ENCODE peak calls at places on chromosomes 13 and 19, in four cellular contexts. G, R, U and O are unnamed samples.

GRCh38 chr13:48492123-48493075 is 40.5 kb downstream of the RCBTB2 start:
- DNase-seq in G (no peak), R (no peak), U (peak), O (no peak)

GRCh38 chr13:114266241-114266640 is 15.2 kb upstream of the UPF3A start:
- DNase-seq in G (no peak), U (no peak), R (no peak), O (no peak)

GRCh38 chr19:12833747-12834417 is 497 bp downstream of the RTBDN start:
- DNase-seq in G (peak), U (peak), R (peak), O (no peak)

GRCh38 chr19:33446156-33446917 is 72.8 kb downstream of the CEBPG start:
- DNase-seq in G (no peak), R (peak), U (no peak), O (no peak)

GRCh38 chr13:107866007-107866665 is 349.2 kb downstream of the LIG4 start:
- DNase-seq in G (no peak), R (peak), U (peak), O (no peak)

GRCh38 chr19:38387550-38388309 is at the start of gene GGN:
- DNase-seq in U (peak), R (peak), G (peak), O (peak)

GRCh38 chr19:49585023-49585422 is 3.9 kb downstream of the PRRG2 start:
- DNase-seq in R (peak), U (peak), G (no peak), O (no peak)

GRCh38 chr19:31641591-31641990 is 292.4 kb upstream of the TSHZ3 start:
- DNase-seq in R (no peak), G (no peak), U (no peak), O (no peak)

GRCh38 chr13:80840313-80840976 is 499.5 kb upstream of the SPRY2 start:
- DNase-seq in U (no peak), R (no peak), G (no peak), O (no peak)

GRCh38 chr13:111005364-111005763 is 90.5 kb upstream of the ANKRD10 start:
- DNase-seq in U (no peak), G (no peak), R (no peak), O (no peak)

GRCh38 chr19:15248106-15248505 is 15.9 kb upstream of the EPHX3 start:
- DNase-seq in G (no peak), U (no peak), R (no peak), O (no peak)

GRCh38 chr19:15247107-15248014 is 15.1 kb upstream of the EPHX3 start:
- DNase-seq in G (no peak), U (no peak), R (no peak), O (peak)

GRCh38 chr19:15249560-15249874 is 17.3 kb upstream of the EPHX3 start:
- DNase-seq in U (no peak), G (no peak), R (no peak), O (no peak)

GRCh38 chr19:15249912-15250634 is 17.8 kb upstream of the EPHX3 start:
- DNase-seq in R (no peak), G (no peak), U (no peak), O (no peak)

DNA sequence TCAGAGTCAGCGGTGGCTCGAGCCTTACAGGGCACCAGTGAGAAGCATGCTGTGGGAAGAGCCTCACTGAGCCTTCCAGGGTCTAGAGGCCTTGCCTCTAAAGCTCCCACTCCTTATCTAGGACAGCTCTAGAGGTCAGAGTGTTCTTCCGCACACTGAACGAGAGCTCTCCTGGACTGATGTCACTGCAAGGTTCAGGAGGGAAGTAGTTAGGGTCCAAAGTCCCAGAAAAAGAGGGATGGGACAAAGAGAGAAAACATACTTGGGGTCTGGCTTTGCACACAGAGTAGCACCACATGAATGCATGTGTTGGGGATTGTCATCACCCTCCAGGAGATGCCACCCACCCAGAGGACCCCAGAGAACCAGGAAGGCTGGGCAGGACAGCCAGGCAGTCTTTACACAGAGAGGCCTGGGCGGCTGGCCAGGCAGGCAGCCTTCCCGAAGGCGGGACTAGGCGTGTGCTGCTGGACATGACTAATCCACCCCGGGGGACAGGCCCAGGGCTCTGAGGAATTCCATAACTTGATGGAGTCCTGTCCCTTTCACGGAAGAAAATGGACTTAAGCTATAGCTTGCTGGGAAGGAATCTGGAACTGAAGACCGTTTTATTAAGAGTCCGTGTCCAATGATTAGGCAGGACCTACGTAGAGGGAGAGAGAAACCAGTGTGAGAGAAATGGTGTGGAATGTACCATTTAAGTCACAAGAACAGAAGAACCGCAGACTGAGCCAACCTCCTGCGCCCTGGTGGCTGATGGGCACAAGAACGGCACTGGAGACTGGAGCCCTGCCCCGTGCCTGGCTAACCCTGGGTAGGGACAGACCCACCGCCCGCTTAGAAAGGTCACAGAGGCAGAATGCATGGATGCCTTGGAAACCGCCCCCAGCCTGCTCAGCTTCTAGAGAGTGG is 16.7 kb upstream of the EPHX3 start:
- DNase-seq in U (no peak), G (no peak), R (no peak), O (no peak)
- TF ChIP-seq ELF4 in U (no peak), G (no peak), R (no peak), O (no peak)

GRCh38 chr13:68234278-68234677 is 1004.1 kb upstream of the PCDH9 start:
- DNase-seq in R (no peak), U (no peak), G (no peak), O (no peak)

GRCh38 chr13:68232351-68233130 is 1002.4 kb upstream of the PCDH9 start:
- DNase-seq in R (no peak), U (no peak), G (no peak), O (no peak)
- TF ChIP-seq ELF4 in R (no peak), U (no peak), G (no peak), O (no peak)

DNA sequence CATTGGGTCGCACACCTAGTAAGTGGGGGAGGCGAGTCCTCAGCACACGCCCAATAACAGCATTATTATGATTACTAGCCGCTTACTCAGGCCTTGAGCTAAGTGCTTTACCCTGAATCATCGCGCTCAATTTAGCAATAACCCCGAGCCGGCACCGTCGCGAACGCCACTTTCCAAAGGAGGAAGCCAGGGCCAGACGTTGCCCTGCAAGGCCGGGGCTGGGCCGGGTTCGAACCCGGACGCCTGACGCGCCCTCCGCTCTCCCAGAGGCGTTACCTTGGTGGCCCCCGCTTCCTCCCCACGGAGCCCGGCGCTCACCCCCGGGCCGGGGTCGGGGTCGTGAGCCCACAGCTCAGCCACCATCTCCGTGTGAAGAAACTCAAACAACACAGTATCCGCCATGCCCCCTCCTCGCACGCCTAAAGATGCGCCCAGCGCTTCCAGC is at the start of gene TRAPPC6A:
- DNase-seq in U (no peak), G (no peak), R (peak), O (no peak)
- TF ChIP-seq ELF4 in U (no peak), G (no peak), R (no peak), O (no peak)

DNA sequence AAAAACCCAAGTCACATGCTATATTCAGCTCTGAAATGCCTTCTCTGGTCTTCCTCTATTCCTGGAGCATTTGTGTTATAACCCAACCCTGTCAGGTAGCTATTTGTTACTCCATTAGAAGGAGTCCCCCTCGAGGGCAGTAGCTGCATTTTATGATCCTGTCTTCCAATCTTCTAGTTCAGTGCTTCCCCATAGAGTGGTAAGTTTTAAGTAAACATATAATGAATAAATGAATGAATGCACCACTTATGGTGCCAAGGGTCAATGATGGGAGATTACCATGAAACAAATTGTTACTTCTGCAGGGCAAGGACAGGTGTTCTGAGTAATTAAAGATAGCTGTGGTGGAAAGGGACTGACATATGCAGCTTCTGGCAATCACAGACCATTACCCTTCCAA is 4.0 kb downstream of the RASL11A start:
- DNase-seq in U (no peak), R (no peak), G (no peak), O (no peak)
- TF ChIP-seq ELF4 in U (no peak), R (no peak), G (no peak), O (no peak)

GRCh38 chr13:52780092-52780491 is 40.5 kb upstream of the CNMD start:
- DNase-seq in R (no peak), G (no peak), U (no peak), O (no peak)
- TF ChIP-seq ELF4 in R (no peak), G (no peak), U (no peak), O (no peak)

DNA sequence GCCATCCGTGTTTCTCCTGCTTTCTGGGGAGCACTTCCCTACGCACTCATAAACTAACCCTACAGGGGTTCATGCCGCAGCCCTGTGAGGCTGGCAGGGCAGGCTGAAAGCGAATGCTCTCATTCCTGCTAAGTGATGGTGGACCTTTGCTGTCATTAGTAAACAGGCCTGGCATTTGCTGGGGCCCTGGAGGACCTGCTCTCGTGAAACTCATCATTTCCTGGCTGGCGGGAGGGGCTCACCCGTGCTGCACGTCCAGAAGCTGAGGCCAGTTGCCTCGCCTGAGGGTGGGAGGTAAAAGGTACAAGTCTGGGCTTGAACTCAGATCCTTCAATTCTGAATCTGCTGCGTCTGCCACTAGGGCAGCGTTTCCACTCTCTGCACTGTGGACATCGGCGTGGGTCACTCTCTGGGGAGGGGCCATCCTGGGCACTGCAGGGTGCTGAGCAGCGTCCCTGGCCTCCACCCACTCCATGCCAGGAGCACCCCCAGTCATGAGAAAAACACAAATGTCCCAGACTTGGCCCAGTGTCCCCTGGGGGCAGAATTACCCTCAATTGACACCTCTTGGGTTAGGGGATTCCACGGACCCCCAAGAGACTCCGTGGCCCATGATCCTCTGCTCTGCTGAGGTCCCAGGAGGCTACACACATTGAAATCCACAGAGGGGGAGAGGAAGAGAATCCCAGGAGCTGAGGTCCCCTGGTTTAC is 7.0 kb downstream of the MOB3A start:
- DNase-seq in U (no peak), R (no peak), G (no peak), O (no peak)
- TF ChIP-seq ELF4 in U (no peak), R (no peak), G (no peak), O (no peak)

GRCh38 chr13:24085662-24086061 is 74.9 kb upstream of the SPATA13 start:
- DNase-seq in G (no peak), U (no peak), R (no peak), O (peak)

GRCh38 chr13:24080134-24080533 is 80.4 kb upstream of the SPATA13 start:
- DNase-seq in G (no peak), R (no peak), U (no peak), O (no peak)

GRCh38 chr13:24083141-24083540 is 77.4 kb upstream of the SPATA13 start:
- DNase-seq in G (no peak), R (no peak), U (no peak), O (no peak)

GRCh38 chr13:24083722-24084421 is 76.6 kb upstream of the SPATA13 start:
- DNase-seq in G (no peak), R (no peak), U (no peak), O (no peak)

GRCh38 chr13:24081388-24081787 is 79.1 kb upstream of the SPATA13 start:
- DNase-seq in R (no peak), U (no peak), G (no peak), O (no peak)
- TF ChIP-seq ELF4 in R (no peak), U (no peak), G (no peak), O (no peak)

DNA sequence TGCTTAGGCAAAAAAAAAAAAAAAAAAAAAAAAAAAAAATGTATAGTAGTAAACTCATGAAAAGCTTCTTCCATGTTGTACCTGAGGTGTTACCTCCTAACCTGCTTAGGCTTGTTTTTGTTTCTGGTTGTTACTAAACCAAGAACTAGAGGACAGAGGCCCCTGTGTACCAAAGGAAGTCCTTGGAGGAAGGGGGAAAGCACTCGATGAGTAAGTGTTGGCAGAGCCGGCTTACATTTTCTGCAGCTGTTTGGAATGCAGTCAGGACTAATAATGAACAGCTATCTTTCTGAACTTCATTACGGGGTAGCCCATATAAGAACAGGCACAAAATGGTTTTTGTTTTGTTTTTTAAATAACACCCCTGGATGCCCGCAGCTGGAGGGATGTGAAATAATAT is 214.1 kb upstream of the MAB21L1 start:
- DNase-seq in R (no peak), U (no peak), G (no peak), O (no peak)
- TF ChIP-seq ELF4 in R (no peak), U (no peak), G (no peak), O (no peak)